ENCODE peak calls at places on chromosomes 5 and 9, in nine cellular contexts. E, N, A, Q, G, C, W, D and R are unnamed samples.

GRCh38 chr5:153660919-153661318 is 170.4 kb downstream of the GRIA1 start:
- DNase-seq in C (peak; percentile 15), W (no peak), A (no peak), Q (no peak), E (no peak), G (no peak), N (no peak), D (no peak), R (no peak)

GRCh38 chr9:137237759-137238726 is 3.0 kb upstream of the TUBB4B start:
- DNase-seq in G (no peak), N (no peak), E (no peak), D (peak; percentile 50), A (peak; percentile 75), Q (no peak), C (no peak), W (peak; percentile 46), R (peak; percentile 57)

GRCh38 chr5:100780376-100780870 is 122.7 kb downstream of the ST8SIA4 start:
- DNase-seq in E (no peak), A (no peak), C (no peak), D (no peak), N (no peak), G (no peak), Q (no peak), W (no peak), R (no peak)

GRCh38 chr5:145403959-145404358 is 431.2 kb downstream of the PRELID2 start:
- DNase-seq in A (no peak), N (no peak), Q (no peak), D (no peak), W (no peak), E (no peak), G (no peak), C (no peak), R (no peak)

GRCh38 chr5:163893301-163893700 is 387.9 kb downstream of the MAT2B start:
- DNase-seq in G (no peak), Q (no peak), A (no peak), D (no peak), N (no peak), E (no peak), W (no peak), C (no peak), R (no peak)

GRCh38 chr5:126871441-126871840 is 94.5 kb downstream of the LMNB1 start:
- DNase-seq in D (no peak), G (no peak), A (no peak), E (no peak), C (no peak), N (no peak), W (no peak), Q (no peak), R (no peak)

GRCh38 chr5:74309050-74309449 is 331.5 kb downstream of the ENC1 start:
- DNase-seq in Q (no peak), A (no peak), N (no peak), D (no peak), E (no peak), W (no peak), G (no peak), C (no peak), R (no peak)

GRCh38 chr5:90689064-90689463 is 130.5 kb downstream of the ADGRV1 start:
- DNase-seq in E (no peak), C (peak; percentile 52), D (no peak), G (no peak), N (no peak), Q (no peak), W (no peak), A (no peak), R (no peak)

DNA sequence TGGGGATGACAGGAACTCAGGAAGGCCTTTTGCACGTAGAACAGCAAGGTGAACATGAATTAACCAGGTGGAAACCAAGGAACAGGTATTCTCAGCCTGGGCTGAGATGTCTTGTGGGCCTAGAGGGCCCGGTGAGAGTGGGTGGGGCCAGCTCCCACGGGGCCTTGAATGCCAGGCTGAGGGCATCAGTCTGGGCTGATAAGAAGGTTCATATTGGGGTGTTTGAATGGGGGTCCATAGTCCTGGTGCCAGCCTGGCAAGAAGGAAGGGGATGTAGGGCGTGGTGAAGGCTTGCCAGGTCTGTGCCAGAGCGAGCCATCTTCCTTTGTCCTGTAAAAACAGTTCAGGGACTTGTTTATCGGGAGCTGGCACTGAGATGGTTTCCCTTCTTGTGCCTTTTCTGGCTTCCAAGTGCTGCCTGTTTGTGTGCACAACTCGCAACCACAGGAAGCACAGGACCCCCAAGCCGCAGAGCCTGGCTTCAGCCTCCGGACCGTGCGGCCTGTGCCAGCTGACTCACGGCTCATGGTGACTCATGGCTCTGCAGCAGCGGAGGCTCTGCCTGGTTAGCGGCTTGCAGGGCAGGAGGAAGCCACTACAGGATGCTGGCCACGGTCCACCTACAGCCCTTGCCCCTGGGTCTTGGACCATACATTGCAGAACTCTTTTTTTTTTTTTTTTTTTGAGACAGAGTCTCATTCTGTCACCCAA is 2.4 kb downstream of the CARD19 start:
- DNase-seq in N (no peak), D (peak; percentile 92), G (no peak), W (peak; percentile 90), Q (peak; percentile 68), C (no peak), E (peak; percentile 85), A (peak; percentile 82), R (peak; percentile 82)
- TF ChIP-seq POLR2AphosphoS5 in N (no peak), D (peak; percentile 37), G (no peak), W (peak; percentile 81), Q (no peak), C (no peak), E (peak; percentile 94), A (peak; percentile 73), R (peak; percentile 79)

GRCh38 chr5:55994502-55994997 is at the start of gene IL6ST:
- DNase-seq in N (peak; percentile 18), Q (peak; percentile 46), G (no peak), W (no peak), D (no peak), E (peak; percentile 71), A (peak; percentile 60), C (peak; percentile 89), R (peak; percentile 51)

GRCh38 chr5:55997742-55998351 is 3.1 kb upstream of the IL6ST start:
- DNase-seq in D (no peak), W (no peak), E (no peak), N (no peak), G (no peak), A (no peak), C (no peak), Q (no peak), R (no peak)

GRCh38 chr5:55993628-55994501 is 898 bp downstream of the IL6ST start:
- DNase-seq in W (no peak), A (no peak), E (no peak), D (no peak), G (no peak), C (no peak), Q (no peak), N (no peak), R (no peak)

GRCh38 chr5:55993013-55993412 is 1.8 kb downstream of the IL6ST start:
- DNase-seq in C (peak; percentile 40), G (no peak), W (no peak), A (no peak), Q (no peak), D (no peak), N (no peak), E (no peak), R (peak; percentile 35)

GRCh38 chr5:55994998-55995914 is 493 bp upstream of the IL6ST start:
- DNase-seq in Q (peak; percentile 96), E (peak; percentile 98), C (peak; percentile 98), A (peak; percentile 98), N (peak; percentile 95), W (peak; percentile 99), D (peak; percentile 97), G (peak; percentile 40), R (peak; percentile 98)
- TF ChIP-seq POLR2AphosphoS5 in Q (peak; percentile 67), E (peak; percentile 92), C (peak; percentile 89), A (peak; percentile 93), N (peak; percentile 61), W (peak; percentile 95), D (peak; percentile 88), G (peak; percentile 90), R (peak; percentile 91)

GRCh38 chr5:107893642-107894041 is 222.9 kb upstream of the EFNA5 start:
- DNase-seq in D (no peak), A (no peak), W (no peak), Q (no peak), E (no peak), G (no peak), C (no peak), N (no peak), R (no peak)
- TF ChIP-seq POLR2AphosphoS5 in D (no peak), A (no peak), W (no peak), Q (no peak), E (no peak), G (no peak), C (no peak), N (no peak), R (no peak)

DNA sequence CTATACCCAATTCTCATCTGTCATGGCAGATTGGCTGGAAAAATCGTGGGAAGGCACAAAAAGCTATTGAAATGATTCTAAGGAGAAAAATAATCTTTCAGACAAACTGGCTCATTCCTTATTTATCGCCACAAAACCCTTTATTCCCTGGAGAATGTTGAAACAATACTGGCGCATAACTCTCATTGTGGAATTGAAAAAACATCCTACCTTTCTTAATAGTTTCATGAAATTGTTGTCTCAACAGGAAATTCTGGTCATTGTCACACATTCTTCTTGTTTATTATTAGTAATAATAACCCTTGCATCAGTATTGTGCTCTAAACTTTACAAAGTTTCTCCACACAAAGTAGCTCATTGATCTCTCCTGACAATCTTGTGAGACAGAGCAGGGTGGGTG is 48.9 kb upstream of the COL15A1 start:
- DNase-seq in N (no peak), E (no peak), C (no peak), Q (no peak), A (no peak), D (no peak), W (no peak), G (no peak), R (no peak)
- TF ChIP-seq POLR2AphosphoS5 in N (no peak), E (no peak), C (no peak), Q (no peak), A (no peak), D (no peak), W (no peak), G (no peak), R (no peak)

GRCh38 chr5:69189162-69190086 is at the start of gene CENPH:
- DNase-seq in A (peak; percentile 93), Q (peak; percentile 88), C (peak; percentile 96), N (peak; percentile 74), D (peak; percentile 76), W (peak; percentile 98), G (peak; percentile 47), E (peak; percentile 88), R (peak; percentile 70)
- TF ChIP-seq POLR2AphosphoS5 in A (no peak), Q (peak; percentile 72), C (peak; percentile 91), N (peak; percentile 72), D (peak; percentile 32), W (peak; percentile 41), G (peak; percentile 77), E (no peak), R (peak; percentile 78)

GRCh38 chr5:76113103-76113502 is 29.9 kb downstream of the SV2C start:
- DNase-seq in N (no peak), A (peak; percentile 32), G (no peak), C (no peak), D (no peak), W (no peak), Q (no peak), E (no peak), R (no peak)
- TF ChIP-seq POLR2AphosphoS5 in N (no peak), A (no peak), G (no peak), C (no peak), D (no peak), W (no peak), Q (no peak), E (no peak), R (no peak)